ENCODE peak calls at places on chromosome 18, in four cellular contexts. O is K562, E is GM12878, D is HepG2. T is an unnamed sample.

GRCh38 chr18:36464126-36464651 is 166.7 kb downstream of the FHOD3 start:
- DNase-seq in D (peak; percentile 33), E (no peak), O (no peak), T (no peak)

GRCh38 chr18:23718243-23718720 is 29.0 kb downstream of the LAMA3 start:
- DNase-seq in E (no peak), D (no peak), O (no peak), T (peak; percentile 31)

GRCh38 chr18:50788284-50788683 is 31.5 kb downstream of the MRO start:
- DNase-seq in E (no peak), D (no peak), O (no peak), T (no peak)

GRCh38 chr18:48669991-48670750 is 131.3 kb downstream of the CTIF start:
- DNase-seq in E (no peak), O (no peak), D (no peak), T (no peak)

GRCh38 chr18:55582325-55582724 is 5.7 kb downstream of the TCF4 start:
- DNase-seq in O (no peak), D (no peak), E (no peak), T (no peak)

GRCh38 chr18:76977108-76977621 is 154.8 kb downstream of the ZNF236 start:
- DNase-seq in D (no peak), O (no peak), E (no peak), T (no peak)

GRCh38 chr18:23735021-23735464 is 45.8 kb downstream of the LAMA3 start:
- DNase-seq in D (no peak), E (no peak), O (no peak), T (peak; percentile 7)

GRCh38 chr18:54250846-54251251 is 18.5 kb upstream of the POLI start:
- DNase-seq in E (peak; percentile 54), O (no peak), D (no peak), T (peak; percentile 57)

GRCh38 chr18:31424383-31424988 is 23.1 kb upstream of the DSG3 start:
- DNase-seq in D (peak; percentile 10), E (no peak), O (peak; percentile 23), T (no peak)

GRCh38 chr18:42373584-42373983 is 418.6 kb downstream of the PIK3C3 start:
- DNase-seq in E (no peak), O (no peak), D (no peak), T (no peak)

GRCh38 chr18:72830109-72830508 is 37.7 kb downstream of the NETO1 start:
- DNase-seq in D (no peak), E (no peak), O (no peak), T (no peak)

GRCh38 chr18:808502-808901 is 3.5 kb downstream of the YES1 start:
- DNase-seq in E (no peak), D (no peak), O (no peak), T (no peak)

GRCh38 chr18:42635378-42636048 is 480.0 kb downstream of the RIT2 start:
- DNase-seq in O (no peak), D (no peak), E (no peak), T (peak; percentile 14)

GRCh38 chr18:75727479-75727878 is 300.0 kb upstream of the SMIM21 start:
- DNase-seq in O (peak; percentile 26), E (no peak), D (peak; percentile 2), T (no peak)

GRCh38 chr18:63063171-63063570 is 256.4 kb downstream of the BCL2 start:
- DNase-seq in E (no peak), O (no peak), D (no peak), T (no peak)

GRCh38 chr18:50297621-50298442 is 10.3 kb upstream of the CXXC1 start:
- DNase-seq in O (no peak), D (no peak), E (peak; percentile 69), T (peak; percentile 62)

GRCh38 chr18:78739843-78740677 is 239.6 kb upstream of the SALL3 start:
- DNase-seq in D (no peak), E (no peak), O (no peak), T (no peak)

GRCh38 chr18:6747646-6748045 is 18.1 kb downstream of the ARHGAP28 start:
- DNase-seq in O (no peak), E (no peak), D (no peak), T (peak; percentile 93)

GRCh38 chr18:50578030-50578429 is 18.1 kb downstream of the MAPK4 start:
- DNase-seq in D (no peak), O (no peak), E (no peak), T (no peak)

GRCh38 chr18:50970006-50970405 is 2.2 kb downstream of the ELAC1 start:
- DNase-seq in E (no peak), O (no peak), D (no peak), T (no peak)

DNA sequence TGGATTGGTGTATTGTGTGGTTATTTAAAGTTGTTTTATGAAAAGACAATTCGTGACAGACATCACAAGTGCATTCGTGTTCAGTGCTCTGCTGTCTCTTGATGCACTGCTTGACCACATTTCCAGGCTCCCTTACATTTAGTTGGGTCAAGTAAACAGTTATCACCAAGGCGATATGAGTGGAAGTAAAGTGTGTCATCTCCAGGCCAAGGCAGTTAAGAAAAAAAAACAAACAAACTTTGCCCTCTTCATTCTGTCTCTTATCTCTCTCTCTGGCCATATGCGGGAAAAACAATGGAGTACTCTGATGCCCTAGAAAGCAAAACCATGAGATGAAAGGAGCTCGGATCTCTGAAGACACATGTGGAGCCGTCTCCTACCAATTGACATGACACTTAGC is 131.1 kb downstream of the DSEL start:
- DNase-seq in E (no peak), O (no peak), D (peak; percentile 78), T (peak; percentile 56)
- TF ChIP-seq MAX in E (no peak), O (no peak), D (peak; percentile 8), T (no peak)

DNA sequence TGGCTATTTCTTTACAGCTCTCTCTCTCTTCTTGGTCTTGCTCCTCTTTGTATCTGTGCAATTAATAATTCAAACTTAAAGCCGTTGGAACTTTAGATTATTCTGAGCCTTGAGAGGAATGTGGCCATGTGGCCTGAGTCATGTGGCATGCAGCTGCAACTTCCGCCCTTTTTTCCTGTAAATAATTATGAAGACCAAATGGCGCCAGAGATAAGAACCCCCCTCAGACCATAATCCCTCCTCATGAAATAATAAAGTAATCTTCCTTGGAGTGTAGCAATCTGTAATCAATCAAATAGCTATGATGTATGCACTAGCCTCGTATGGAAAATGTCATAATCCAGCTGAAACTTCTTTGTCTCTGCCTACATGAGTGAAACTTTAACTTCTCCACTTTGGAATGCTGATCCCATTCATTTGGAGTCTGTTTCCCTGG is 13.5 kb upstream of the TWSG1 start:
- DNase-seq in D (no peak), O (no peak), E (no peak), T (peak; percentile 97)
- TF ChIP-seq MYC in D (no peak), O (peak; percentile 88), E (no peak), T (peak; percentile 74)

GRCh38 chr18:74392323-74392722 is 64.8 kb downstream of the DIPK1C start:
- DNase-seq in O (no peak), D (no peak), E (no peak), T (no peak)
- H2AFZ ChIP-seq in O (no peak overlapping the region), D (no peak overlapping the region), E (no peak overlapping the region), T (no peak overlapping the region)

GRCh38 chr18:59884331-59884730 is 15.5 kb upstream of the PMAIP1 start:
- DNase-seq in D (no peak), O (no peak), E (no peak), T (no peak)
- TF ChIP-seq MAX in D (no peak), O (no peak), E (no peak), T (no peak)

GRCh38 chr18:13258792-13259385 is 40.3 kb downstream of the LDLRAD4 start:
- DNase-seq in O (no peak), E (no peak), D (no peak), T (no peak)
- TF ChIP-seq MYC in O (no peak), E (no peak), D (no peak), T (no peak)

GRCh38 chr18:35076556-35076955 is 35.3 kb downstream of the MAPRE2 start:
- DNase-seq in E (no peak), O (no peak), D (no peak), T (peak; percentile 93)

GRCh38 chr18:35080058-35080457 is 38.8 kb downstream of the MAPRE2 start:
- DNase-seq in E (no peak), O (no peak), D (no peak), T (no peak)

GRCh38 chr18:35076126-35076525 is 34.9 kb downstream of the MAPRE2 start:
- DNase-seq in E (no peak), D (no peak), O (no peak), T (no peak)

GRCh38 chr18:35075132-35075531 is 33.9 kb downstream of the MAPRE2 start:
- DNase-seq in O (no peak), D (no peak), E (no peak), T (no peak)

GRCh38 chr18:35077937-35078336 is 36.7 kb downstream of the MAPRE2 start:
- DNase-seq in O (no peak), E (no peak), D (no peak), T (peak; percentile 81)
- H2AFZ ChIP-seq in O (no peak overlapping the region), E (no peak overlapping the region), D (no peak overlapping the region), T (no peak overlapping the region)

GRCh38 chr18:46169464-46169941 is 65.3 kb downstream of the HAUS1 start:
- DNase-seq in D (peak; percentile 58), O (no peak), E (no peak), T (peak; percentile 23)

GRCh38 chr18:46167971-46168370 is 63.8 kb downstream of the HAUS1 start:
- DNase-seq in E (peak; percentile 84), D (no peak), O (no peak), T (no peak)

GRCh38 chr18:46174317-46175039 is 70.3 kb downstream of the HAUS1 start:
- DNase-seq in D (no peak), O (no peak), E (no peak), T (peak; percentile 44)

GRCh38 chr18:46173393-46174316 is 69.5 kb downstream of the HAUS1 start:
- DNase-seq in D (peak; percentile 87), E (peak; percentile 48), O (peak; percentile 79), T (peak; percentile 90)

DNA sequence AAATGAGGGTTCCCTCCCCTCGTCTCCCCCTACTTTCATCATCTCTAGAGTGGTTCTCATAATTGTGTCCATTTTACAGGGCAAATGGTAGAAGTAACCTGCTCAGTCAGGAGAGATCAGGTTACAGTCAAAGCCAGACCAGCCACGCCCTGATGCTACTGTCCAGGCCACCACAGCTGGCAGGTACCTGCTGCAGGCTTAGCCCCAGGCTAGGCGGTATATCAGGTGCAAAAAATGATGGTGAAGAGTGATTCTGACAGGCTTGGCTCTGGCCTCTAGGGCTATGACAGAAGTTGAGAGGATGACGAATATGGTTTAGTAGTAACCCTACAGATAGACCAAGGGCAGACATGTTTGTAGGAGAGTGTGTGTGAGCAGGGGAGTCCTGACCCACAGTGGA is 67.1 kb downstream of the HAUS1 start:
- DNase-seq in O (no peak), E (no peak), D (no peak), T (no peak)
- TF ChIP-seq MAX in O (no peak), E (no peak), D (no peak), T (no peak)

GRCh38 chr18:2850816-2851215 is 4.0 kb downstream of the EMILIN2 start:
- DNase-seq in E (no peak), O (no peak), D (no peak), T (no peak)
- TF ChIP-seq MYC in E (no peak), O (no peak), D (no peak), T (no peak)

GRCh38 chr18:25927830-25928229 is 162.6 kb downstream of the SS18 start:
- DNase-seq in D (no peak), O (no peak), E (no peak), T (no peak)
- H2AFZ ChIP-seq in D (no peak overlapping the region), O (no peak overlapping the region), E (peak overlapping the region; percentile 28), T (no peak overlapping the region)

T was measured in endothelial cell of umbilical vein.